ENCODE peak calls at places on chromosomes 6 and 20, in seven cellular contexts. C is K562; K is activated T-cell treated with anti-CD3 and anti-CD28 coated beads, Interleukin-2, amount 50 U/mL, for 4 hours; P is CD4-positive, alpha-beta T cell; V is effector memory CD8-positive, alpha-beta T cell; F is PC-3; S is gastroesophageal sphincter. O is an unnamed sample.

GRCh38 chr6:74284266-74284665 is 588.3 kb downstream of the CD109 start:
- ATAC-seq in C (no peak), K (no peak), P (no peak), S (no peak), F (no peak), V (no peak), O (no peak)

GRCh38 chr6:154583546-154584188 is 73.2 kb upstream of the CNKSR3 start:
- ATAC-seq in V (no peak), C (no peak), F (no peak), K (no peak), P (no peak), S (no peak), O (no peak)

GRCh38 chr6:148530394-148530923 is 187.8 kb downstream of the SASH1 start:
- ATAC-seq in S (peak), K (no peak), F (peak), P (no peak), C (peak), V (no peak), O (no peak)

GRCh38 chr6:90274481-90275030 is 22.1 kb downstream of the BACH2 start:
- ATAC-seq in F (no peak), C (peak), K (peak), P (peak), V (peak), S (no peak), O (peak)

GRCh38 chr6:132003516-132004178 is 52.5 kb upstream of the CCN2 start:
- ATAC-seq in K (no peak), F (no peak), C (no peak), S (no peak), P (no peak), V (no peak), O (peak)

GRCh38 chr6:42452171-42453026 is 673 bp upstream of the TRERF1 start:
- ATAC-seq in C (peak), F (peak), V (peak), K (peak), P (peak), S (peak), O (peak)

GRCh38 chr6:32082951-32083350 is 26.2 kb downstream of the TNXB start:
- ATAC-seq in S (peak), P (no peak), F (peak), V (no peak), K (no peak), C (no peak), O (peak)

GRCh38 chr6:43671801-43672690 is 15.5 kb downstream of the MRPS18A start:
- ATAC-seq in V (no peak), S (peak), K (no peak), P (no peak), F (no peak), C (no peak), O (no peak)

GRCh38 chr6:5723905-5724691 is 282.6 kb downstream of the NRN1 start:
- ATAC-seq in P (no peak), S (peak), F (no peak), V (peak), C (peak), K (peak), O (peak)

GRCh38 chr6:133553652-133554051 is 312.5 kb downstream of the EYA4 start:
- ATAC-seq in F (peak), K (no peak), S (peak), P (no peak), V (no peak), C (peak), O (no peak)

GRCh38 chr6:65937982-65938381 is 231.0 kb upstream of the EYS start:
- ATAC-seq in F (no peak), C (no peak), S (no peak), K (no peak), V (no peak), P (no peak), O (no peak)

GRCh38 chr20:51802170-51802745 is at the start of gene SALL4:
- ATAC-seq in K (no peak), S (no peak), P (no peak), C (no peak), F (no peak), V (no peak), O (no peak)

GRCh38 chr20:62603021-62603906 is 39.0 kb upstream of the SLCO4A1 start:
- ATAC-seq in S (peak), V (peak), F (peak), C (no peak), P (peak), K (peak), O (peak)

GRCh38 chr6:6591778-6592388 is 3.4 kb downstream of the LY86 start:
- ATAC-seq in F (no peak), K (peak), P (no peak), S (peak), V (peak), C (peak), O (peak)

GRCh38 chr20:38321959-38322598 is 18.1 kb downstream of the BPI start:
- ATAC-seq in V (no peak), P (no peak), K (no peak), S (peak), F (peak), C (peak), O (peak)

GRCh38 chr6:44976677-44977405 is 351.3 kb upstream of the RUNX2 start:
- ATAC-seq in F (no peak), K (peak), P (peak), S (no peak), C (no peak), V (peak), O (no peak)

GRCh38 chr20:58148891-58149290 is 79.6 kb downstream of the ANKRD60 start:
- ATAC-seq in K (no peak), F (no peak), C (no peak), V (no peak), P (no peak), S (no peak), O (no peak)

GRCh38 chr6:89454300-89454699 is 21.3 kb downstream of the ANKRD6 start:
- ATAC-seq in C (no peak), F (no peak), S (no peak), V (no peak), K (no peak), P (no peak), O (no peak)

GRCh38 chr6:125346143-125346925 is 44.6 kb upstream of the HDDC2 start:
- ATAC-seq in P (no peak), F (no peak), S (no peak), V (no peak), K (no peak), C (peak), O (no peak)

GRCh38 chr20:49684335-49684997 is 29.2 kb downstream of the B4GALT5 start:
- ATAC-seq in K (no peak), C (no peak), V (no peak), S (no peak), P (no peak), F (no peak), O (no peak)

O was measured in esophagus mucosa.